ENCODE peak calls at places on chromosomes 11 and 22, in five cellular contexts. S is NCI-H460, C is psoas muscle, E is mammary epithelial cell, H is AG09309. X is an unnamed sample.

GRCh38 chr11:29333993-29334780 is 682.6 kb downstream of the KCNA4 start:
- DNase-seq in S (peak), C (no peak), E (peak), H (no peak), X (no peak)

GRCh38 chr11:12187399-12187798 is 77.0 kb downstream of the MICAL2 start:
- DNase-seq in S (no peak), C (no peak), E (peak), H (no peak), X (no peak)

GRCh38 chr11:95267814-95268213 is 36.8 kb upstream of the SESN3 start:
- DNase-seq in S (no peak), C (no peak), E (no peak), H (no peak), X (no peak)

GRCh38 chr11:119376197-119376847 is 5.2 kb downstream of the USP2 start:
- DNase-seq in S (no peak), C (peak), E (peak), H (no peak), X (no peak)

GRCh38 chr11:121722431-121723256 is 269.9 kb upstream of the SORL1-AS1 start:
- DNase-seq in S (no peak), C (peak), E (peak), H (peak), X (no peak)

GRCh38 chr22:37544955-37545702 is 15.2 kb upstream of the CDC42EP1 start:
- DNase-seq in S (peak), C (no peak), E (peak), H (no peak), X (no peak)

GRCh38 chr22:19717181-19717580 is 2.9 kb downstream of the SEPTIN5 start:
- DNase-seq in S (no peak), C (no peak), E (no peak), H (no peak), X (no peak)

GRCh38 chr11:832529-833113 is at the start of gene CD151:
- DNase-seq in S (no peak), C (peak), E (peak), H (no peak), X (no peak)

GRCh38 chr11:115964091-115964490 is 459.9 kb upstream of the CADM1 start:
- DNase-seq in S (no peak), C (no peak), E (no peak), H (no peak), X (no peak)

GRCh38 chr11:86365566-86365965 is 9.1 kb upstream of the CCDC81 start:
- DNase-seq in S (no peak), C (no peak), E (no peak), H (no peak), X (no peak)

GRCh38 chr11:88555829-88556202 is 218.3 kb upstream of the CTSC start:
- DNase-seq in S (no peak), C (no peak), E (peak), H (peak), X (no peak)

GRCh38 chr11:82738116-82738515 is 4.5 kb upstream of the FAM181B start:
- DNase-seq in S (no peak), C (no peak), E (no peak), H (no peak), X (no peak)

GRCh38 chr11:60918251-60918940 is 4.4 kb downstream of the TMEM109 start:
- DNase-seq in S (no peak), C (no peak), E (no peak), H (no peak), X (no peak)

GRCh38 chr22:42991010-42991651 is 23.8 kb downstream of the PACSIN2 start:
- DNase-seq in S (no peak), C (no peak), E (peak), H (peak), X (no peak)

GRCh38 chr11:3231851-3232744 is at the start of gene MRGPRE:
- DNase-seq in S (no peak), C (peak), E (peak), H (no peak), X (no peak)

GRCh38 chr11:2091112-2091746 is 48.0 kb downstream of the IGF2 start:
- DNase-seq in S (no peak), C (no peak), E (no peak), H (no peak), X (no peak)

GRCh38 chr11:86571273-86571948 is 101.0 kb downstream of the ME3 start:
- DNase-seq in S (peak), C (no peak), E (no peak), H (no peak), X (no peak)

GRCh38 chr22:42289671-42290269 is 19.3 kb upstream of the TCF20 start:
- DNase-seq in S (no peak), C (no peak), E (no peak), H (no peak), X (no peak)

GRCh38 chr22:40637181-40638150 is 947 bp upstream of the MRTFA start:
- DNase-seq in S (no peak), C (peak), E (no peak), H (no peak), X (no peak)

GRCh38 chr11:848988-849824 is 6.6 kb downstream of the TSPAN4 start:
- DNase-seq in S (no peak), C (no peak), E (no peak), H (no peak), X (no peak)

GRCh38 chr11:3056296-3057068 is 741 bp downstream of the CARS1 start:
- DNase-seq in S (no peak), C (no peak), E (peak), H (no peak), X (no peak)

GRCh38 chr11:19116315-19116970 is 525 bp upstream of the ZDHHC13 start:
- DNase-seq in S (no peak), C (no peak), E (no peak), H (no peak), X (no peak)

GRCh38 chr11:116837231-116838091 is at the start of gene APOA1:
- DNase-seq in S (no peak), C (no peak), E (no peak), H (no peak), X (no peak)

GRCh38 chr11:2295971-2296912 is 5.5 kb downstream of the C11orf21 start:
- DNase-seq in S (no peak), C (peak), E (no peak), H (no peak), X (no peak)

GRCh38 chr11:75563978-75564552 is 2.0 kb downstream of the SERPINH1 start:
- DNase-seq in S (no peak), C (peak), E (peak), H (no peak), X (no peak)

GRCh38 chr11:122209619-122210377 is 93.8 kb upstream of the BLID start:
- DNase-seq in S (peak), C (peak), E (no peak), H (peak), X (no peak)

GRCh38 chr11:64842851-64843841 is 1.3 kb downstream of the CDC42BPG start:
- DNase-seq in S (no peak), C (peak), E (peak), H (no peak), X (no peak)

GRCh38 chr11:13110929-13111812 is 102.1 kb downstream of the RASSF10 start:
- DNase-seq in S (no peak), C (no peak), E (peak), H (no peak), X (no peak)

GRCh38 chr11:100863080-100863581 is 176.0 kb downstream of the ARHGAP42 start:
- DNase-seq in S (no peak), C (no peak), E (peak), H (peak), X (no peak)

GRCh38 chr11:57498540-57498939 is 17.0 kb downstream of the SLC43A1 start:
- DNase-seq in S (no peak), C (peak), E (no peak), H (no peak), X (no peak)

GRCh38 chr22:19291218-19291579 is 320 bp downstream of the CLTCL1 start:
- DNase-seq in S (peak), C (peak), E (peak), H (no peak), X (no peak)

GRCh38 chr11:132904566-132904965 is 627.7 kb downstream of the OPCML start:
- DNase-seq in S (no peak), C (no peak), E (no peak), H (no peak), X (no peak)